ENCODE peak calls at places on chromosomes 3 and 15, in seven cellular contexts. D, F, X, T, L, M and H are unnamed samples.

GRCh38 chr15:45677797-45678196 is 43.0 kb downstream of the SQOR start:
- DNase-seq in F (no peak), L (no peak), M (no peak), T (no peak), X (no peak), D (no peak), H (no peak)

GRCh38 chr3:158732856-158733200 is 571 bp upstream of the RARRES1 start:
- DNase-seq in X (no peak), T (no peak), D (no peak), F (no peak), L (no peak), M (no peak), H (no peak)

GRCh38 chr3:129576514-129577345 is 29.7 kb downstream of the PLXND1 start:
- DNase-seq in L (peak), M (no peak), X (no peak), T (no peak), D (peak), F (peak), H (no peak)

GRCh38 chr3:12869025-12869695 is 27.8 kb upstream of the RPL32 start:
- DNase-seq in T (no peak), F (peak), X (peak), M (no peak), L (no peak), D (peak), H (peak)

GRCh38 chr3:111069974-111070751 is 1.5 kb upstream of the NECTIN3 start:
- DNase-seq in X (no peak), M (no peak), L (peak), T (no peak), F (no peak), D (peak), H (no peak)

GRCh38 chr15:95024388-95024787 is 793.0 kb downstream of the MCTP2 start:
- DNase-seq in X (no peak), M (peak), F (peak), L (no peak), T (no peak), D (no peak), H (no peak)

GRCh38 chr3:155465664-155466063 is 172.2 kb upstream of the STRIT1 start:
- DNase-seq in L (no peak), D (no peak), F (no peak), M (no peak), T (no peak), X (no peak), H (no peak)

GRCh38 chr15:90047956-90048575 is 46.9 kb downstream of the ZNF710 start:
- DNase-seq in L (no peak), M (no peak), F (no peak), T (no peak), D (no peak), X (no peak), H (no peak)

GRCh38 chr3:138726966-138727365 is 107.8 kb downstream of the PIK3CB start:
- DNase-seq in D (no peak), T (no peak), F (no peak), L (no peak), M (no peak), X (no peak), H (no peak)

GRCh38 chr15:89898628-89899302 is 5.0 kb upstream of the AP3S2 start:
- DNase-seq in M (no peak), L (peak), X (no peak), D (peak), T (no peak), F (peak), H (no peak)

GRCh38 chr3:48256557-48256956 is 15.7 kb downstream of the ZNF589 start:
- DNase-seq in F (no peak), D (no peak), T (no peak), L (no peak), M (no peak), X (no peak), H (no peak)

GRCh38 chr3:191383104-191383503 is 52.8 kb upstream of the UTS2B start:
- DNase-seq in M (no peak), L (no peak), F (no peak), D (no peak), X (no peak), T (peak), H (no peak)

GRCh38 chr3:125389282-125389681 is 14.2 kb upstream of the ZNF148 start:
- DNase-seq in X (no peak), M (no peak), D (no peak), F (no peak), T (no peak), L (no peak), H (no peak)

GRCh38 chr3:115580566-115580965 is 42.7 kb upstream of the GAP43 start:
- DNase-seq in L (no peak), D (no peak), T (peak), F (no peak), M (no peak), X (no peak), H (peak)

GRCh38 chr3:77081240-77081661 is 41.4 kb downstream of the ROBO2 start:
- DNase-seq in T (no peak), M (no peak), L (no peak), F (peak), D (no peak), X (peak), H (peak)

GRCh38 chr15:76034111-76034510 is 21.9 kb upstream of the NRG4 start:
- DNase-seq in M (no peak), T (no peak), F (no peak), D (no peak), X (no peak), L (no peak), H (no peak)

GRCh38 chr15:76059320-76060097 is at the start of gene TMEM266:
- DNase-seq in D (peak), T (no peak), X (no peak), M (no peak), L (no peak), F (peak), H (no peak)

GRCh38 chr15:55403531-55403930 is 4.6 kb downstream of the CCPG1 start:
- DNase-seq in D (no peak), X (no peak), M (no peak), T (no peak), F (peak), L (no peak), H (no peak)

GRCh38 chr3:111739241-111739952 is 119.7 kb upstream of the PHLDB2 start:
- DNase-seq in T (no peak), F (no peak), X (no peak), L (no peak), M (peak), D (no peak), H (peak)

GRCh38 chr3:37766220-37766605 is 95.5 kb upstream of the CTDSPL start:
- DNase-seq in D (no peak), M (no peak), X (no peak), L (no peak), T (no peak), F (no peak), H (no peak)

GRCh38 chr3:128573707-128574162 is 76.9 kb downstream of the RPN1 start:
- DNase-seq in D (peak), X (no peak), T (no peak), F (no peak), L (no peak), M (no peak), H (no peak)